ENCODE peak calls at places on chromosomes 1 and 21, in six cellular contexts. S is adrenal gland; X is cardiac muscle cell; V is WERI-Rb-1; G is CD4-positive, alpha-beta T cell; E is effector memory CD4-positive, alpha-beta T cell. Z is an unnamed sample.

GRCh38 chr1:205054013-205054412 is 11.0 kb downstream of the CNTN2 start:
- DNase-seq in G (no peak), V (no peak), X (peak; percentile 42), S (no peak), E (no peak), Z (no peak)

GRCh38 chr21:45543371-45543709 is 1.1 kb upstream of the SLC19A1 start:
- DNase-seq in G (no peak), X (no peak), V (no peak), E (no peak), S (peak; percentile 26), Z (no peak)

GRCh38 chr1:38062361-38063288 is 16.0 kb upstream of the POU3F1 start:
- DNase-seq in V (no peak), G (no peak), E (no peak), S (no peak), X (no peak), Z (no peak)

GRCh38 chr1:88552226-88552625 is 131.8 kb upstream of the PKN2 start:
- DNase-seq in S (no peak), V (peak; percentile 26), E (no peak), G (no peak), X (no peak), Z (no peak)

GRCh38 chr1:166695115-166695514 is 144.2 kb upstream of the POGK start:
- DNase-seq in V (no peak), S (no peak), G (no peak), X (peak; percentile 15), E (no peak), Z (no peak)

GRCh38 chr1:119674110-119674509 is 26.0 kb upstream of the ZNF697 start:
- DNase-seq in S (no peak), G (no peak), X (no peak), V (no peak), E (no peak), Z (no peak)

GRCh38 chr1:212554401-212554800 is 54.2 kb upstream of the ATF3 start:
- DNase-seq in E (no peak), S (no peak), G (no peak), V (no peak), X (no peak), Z (no peak)

GRCh38 chr21:45642122-45642813 is 1.3 kb upstream of the PCBP3 start:
- DNase-seq in V (no peak), X (peak; percentile 17), S (no peak), E (no peak), G (no peak), Z (no peak)

GRCh38 chr1:201095581-201096531 is 16.4 kb downstream of the CACNA1S start:
- DNase-seq in G (no peak), V (peak; percentile 34), E (no peak), S (no peak), X (no peak), Z (peak; percentile 44)

GRCh38 chr1:226908913-226909312 is 31.2 kb upstream of the COQ8A start:
- DNase-seq in X (no peak), G (no peak), V (no peak), S (no peak), E (no peak), Z (no peak)

GRCh38 chr1:203661572-203661971 is 34.9 kb downstream of the ATP2B4 start:
- DNase-seq in E (no peak), G (no peak), V (no peak), X (no peak), S (peak; percentile 49), Z (no peak)

GRCh38 chr21:43884012-43884860 is 19.2 kb downstream of the AGPAT3 start:
- DNase-seq in X (peak; percentile 49), S (peak; percentile 66), G (no peak), E (peak; percentile 18), V (peak; percentile 86), Z (no peak)

GRCh38 chr1:173113015-173113741 is 62.4 kb upstream of the TNFSF18 start:
- DNase-seq in S (no peak), V (no peak), E (no peak), X (no peak), G (no peak), Z (no peak)

GRCh38 chr1:92326681-92327080 is 27.8 kb downstream of the RPAP2 start:
- DNase-seq in X (no peak), V (no peak), S (no peak), E (no peak), G (no peak), Z (no peak)

GRCh38 chr1:116666747-116667576 is 571 bp downstream of the IGSF3 start:
- DNase-seq in G (no peak), X (no peak), E (no peak), S (no peak), V (no peak), Z (no peak)

GRCh38 chr1:10866314-10867091 is 70.1 kb upstream of the CASZ1 start:
- DNase-seq in S (peak; percentile 27), E (no peak), V (peak; percentile 65), X (no peak), G (no peak), Z (no peak)

GRCh38 chr1:9384751-9385245 is 92.1 kb downstream of the SPSB1 start:
- DNase-seq in S (peak; percentile 86), G (no peak), X (no peak), V (no peak), E (no peak), Z (peak; percentile 56)

GRCh38 chr1:3297756-3298155 is 156.7 kb upstream of the ARHGEF16 start:
- DNase-seq in X (no peak), V (no peak), E (no peak), S (no peak), G (no peak), Z (no peak)

GRCh38 chr1:226778657-226779058 is 39.6 kb upstream of the ITPKB start:
- DNase-seq in X (no peak), V (no peak), E (no peak), S (peak; percentile 57), G (no peak), Z (no peak)

GRCh38 chr21:38733973-38734546 is 71.7 kb upstream of the ETS2 start:
- DNase-seq in E (peak; percentile 33), X (peak; percentile 88), G (peak; percentile 51), V (peak; percentile 85), S (peak; percentile 95), Z (peak; percentile 49)

GRCh38 chr1:19003371-19004290 is 47.2 kb upstream of the IFFO2 start:
- DNase-seq in V (no peak), E (no peak), X (no peak), S (peak; percentile 49), G (no peak), Z (no peak)

GRCh38 chr1:9047019-9047418 is 20.8 kb upstream of the SLC2A7 start:
- DNase-seq in S (no peak), V (no peak), G (no peak), X (no peak), E (no peak), Z (no peak)

GRCh38 chr1:203265541-203265940 is 36.1 kb upstream of the CHIT1 start:
- DNase-seq in S (no peak), G (no peak), V (no peak), X (no peak), E (no peak), Z (no peak)

GRCh38 chr1:6171546-6172124 is 8.5 kb downstream of the CHD5 start:
- DNase-seq in V (peak; percentile 71), G (no peak), X (peak; percentile 65), E (no peak), S (no peak), Z (no peak)

GRCh38 chr1:112956503-112957132 is 622 bp upstream of the SLC16A1 start:
- DNase-seq in V (peak; percentile 71), E (peak; percentile 26), G (peak; percentile 10), X (no peak), S (no peak), Z (no peak)

GRCh38 chr1:2347907-2348306 is 43.4 kb downstream of the MORN1 start:
- DNase-seq in E (no peak), V (no peak), X (no peak), G (no peak), S (no peak), Z (no peak)

GRCh38 chr1:168180148-168180524 is 1.4 kb downstream of the TIPRL start:
- DNase-seq in V (no peak), S (no peak), E (no peak), G (no peak), X (no peak), Z (no peak)
- H3K27ac ChIP-seq in V (no peak overlapping the region), S (no peak overlapping the region), E (peak overlapping the region; percentile 96), G (no peak overlapping the region), X (peak overlapping the region; percentile 78), Z (peak overlapping the region; percentile 1)

GRCh38 chr1:94725566-94725965 is 94.6 kb upstream of the SLC44A3 start:
- DNase-seq in V (no peak), S (no peak), E (no peak), G (no peak), X (no peak), Z (no peak)

GRCh38 chr1:94729287-94729686 is 90.9 kb upstream of the SLC44A3 start:
- DNase-seq in X (no peak), G (no peak), S (no peak), V (no peak), E (no peak), Z (no peak)

GRCh38 chr1:94727846-94728715 is 92.1 kb upstream of the SLC44A3 start:
- DNase-seq in G (no peak), S (peak; percentile 55), E (no peak), V (no peak), X (no peak), Z (no peak)

GRCh38 chr1:94723899-94724298 is 96.3 kb upstream of the SLC44A3 start:
- DNase-seq in X (no peak), E (no peak), S (no peak), G (no peak), V (no peak), Z (no peak)

GRCh38 chr1:94726981-94727685 is 93.0 kb upstream of the SLC44A3 start:
- DNase-seq in E (no peak), G (no peak), X (no peak), S (no peak), V (no peak), Z (no peak)
- H3K27ac ChIP-seq in E (no peak overlapping the region), G (no peak overlapping the region), X (no peak overlapping the region), S (no peak overlapping the region), V (no peak overlapping the region), Z (no peak overlapping the region)

DNA sequence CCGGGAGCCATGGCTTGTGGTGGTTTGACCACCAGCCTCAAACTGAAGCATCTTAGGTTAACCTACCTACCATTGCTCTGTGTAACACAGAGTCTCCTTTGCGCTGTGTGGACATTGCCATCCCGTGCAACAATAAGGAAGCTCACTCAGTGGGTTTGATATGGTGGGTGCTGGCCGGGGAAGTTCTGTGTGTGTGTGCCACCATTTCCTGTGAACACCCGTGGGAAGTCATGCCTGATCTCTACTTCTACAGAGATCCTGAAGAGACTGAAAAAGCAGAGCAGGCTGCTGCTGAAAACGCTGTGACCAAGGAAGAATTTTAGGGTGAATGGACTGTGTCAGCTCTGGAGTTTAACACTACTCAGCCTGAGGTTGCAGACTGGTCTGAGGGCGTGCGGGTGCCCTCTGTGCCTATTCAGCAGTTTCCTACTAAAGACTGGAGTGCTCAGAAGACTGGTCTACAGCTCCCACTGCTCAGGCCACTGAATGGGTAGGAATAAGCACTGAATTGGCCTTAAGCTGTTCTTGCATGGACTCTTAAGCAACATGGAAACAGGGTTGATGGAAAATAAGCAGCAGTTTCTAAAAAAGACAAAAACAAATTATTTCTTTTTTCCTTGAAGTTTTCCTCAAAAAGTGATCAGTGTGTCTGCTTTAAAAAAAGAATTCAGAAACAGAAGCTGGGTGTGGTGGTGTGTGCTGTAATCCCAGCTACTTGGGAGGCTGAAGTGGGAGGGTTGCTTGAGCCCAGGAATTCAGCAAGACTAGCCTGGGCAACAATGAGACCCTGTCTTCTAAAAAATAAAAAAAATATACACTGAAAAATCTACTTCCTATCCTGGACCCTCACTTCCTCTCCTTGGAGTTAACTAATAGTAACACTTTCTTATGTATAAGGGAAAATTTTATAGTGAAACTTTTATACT is 14.6 kb downstream of the CEP350 start:
- DNase-seq in S (no peak), X (no peak), V (no peak), E (no peak), G (no peak), Z (no peak)
- H3K27ac ChIP-seq in S (peak overlapping the region; percentile 32), X (no peak overlapping the region), V (no peak overlapping the region), E (no peak overlapping the region), G (no peak overlapping the region), Z (peak overlapping the region; percentile 49)

GRCh38 chr1:48757363-48757762 is 19.3 kb downstream of the BEND5 start:
- DNase-seq in V (no peak), G (no peak), X (no peak), S (no peak), E (no peak), Z (no peak)
- H3K27ac ChIP-seq in V (no peak overlapping the region), G (no peak overlapping the region), X (no peak overlapping the region), S (no peak overlapping the region), E (no peak overlapping the region), Z (no peak overlapping the region)

Z was measured in caudate nucleus.